ENCODE peak calls at places on chromosomes 3 and 15, in six cellular contexts. R is ovary, D is tibial artery, U is DND-41, P is mammary epithelial cell, E is kidney epithelial cell. H is an unnamed sample. For H3K27me3, the result is how much of the 10 kb centered on the place peaks cover.

GRCh38 chr15:38463893-38464292 is 10.0 kb downstream of the FAM98B start:
- DNase-seq in D (no peak), E (no peak), U (no peak), P (no peak), R (no peak), H (no peak)

GRCh38 chr3:118977118-118977517 is 57.5 kb downstream of the IGSF11 start:
- DNase-seq in R (no peak), P (no peak), D (no peak), U (no peak), E (no peak), H (no peak)

GRCh38 chr3:81426826-81427565 is 334.4 kb downstream of the GBE1 start:
- DNase-seq in E (no peak), U (no peak), P (no peak), R (no peak), D (no peak), H (no peak)

GRCh38 chr15:90201150-90201943 is at the start of gene SEMA4B:
- DNase-seq in P (peak), E (no peak), R (peak), D (peak), U (peak), H (peak)

GRCh38 chr3:136249091-136249490 is 1.0 kb upstream of the PCCB start:
- DNase-seq in E (no peak), U (no peak), R (no peak), D (no peak), P (no peak), H (no peak)

GRCh38 chr15:95365615-95366107 is 964.8 kb upstream of the NR2F2 start:
- DNase-seq in D (no peak), P (no peak), E (no peak), R (peak), U (no peak), H (no peak)

GRCh38 chr15:57079446-57079845 is 161.0 kb downstream of the TCF12 start:
- DNase-seq in D (no peak), R (no peak), P (no peak), E (no peak), U (peak), H (no peak)

GRCh38 chr15:45347033-45347432 is 31.3 kb downstream of the GATM start:
- DNase-seq in R (no peak), E (no peak), D (no peak), U (no peak), P (peak), H (no peak)

DNA sequence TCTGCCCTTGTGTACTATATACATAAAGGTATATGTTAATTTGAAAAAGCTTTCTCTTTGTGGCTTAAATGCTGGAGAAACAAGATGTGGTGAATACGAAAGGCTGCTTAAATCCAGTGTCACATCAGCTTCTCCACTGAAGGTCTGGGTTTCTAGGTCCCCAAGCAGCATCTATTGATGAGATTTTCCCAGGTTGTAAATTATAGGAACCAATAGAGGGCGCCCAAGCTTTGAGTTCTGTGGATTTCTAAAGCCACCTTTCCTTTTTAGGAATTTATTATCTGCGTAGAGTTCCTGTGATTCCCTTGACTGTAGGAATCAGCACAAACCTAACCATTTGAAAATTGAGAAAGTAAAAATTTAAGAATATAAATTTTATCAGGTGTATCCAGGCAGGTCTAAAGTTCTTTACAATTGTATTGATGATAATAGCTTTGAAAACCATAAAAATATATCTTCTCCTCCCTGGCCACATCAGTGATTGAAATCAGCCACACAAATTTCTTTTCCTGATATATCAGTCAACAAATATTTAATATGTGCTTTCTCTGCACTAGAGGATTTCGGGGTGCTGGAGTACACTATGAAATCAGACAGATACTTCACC is 88.3 kb upstream of the ADAMTSL3 start:
- DNase-seq in D (no peak), E (no peak), P (peak), U (no peak), R (no peak), H (no peak)
- TF ChIP-seq CTCF in D (peak), E (peak), P (peak), U (peak), R (peak), H (no peak)

GRCh38 chr15:68580026-68580882 is 1.5 kb downstream of the CORO2B start:
- DNase-seq in P (no peak), R (no peak), E (no peak), U (no peak), D (no peak), H (no peak)
- H3K4me3 ChIP-seq in P (no peak), R (peak), E (peak), U (no peak), D (no peak), H (no peak)

GRCh38 chr3:192409838-192410683 is 317.3 kb downstream of the FGF12 start:
- DNase-seq in R (no peak), P (no peak), E (no peak), U (no peak), D (no peak), H (peak)
- H3K27me3 ChIP-seq in R (under half), P (under half), E (under half), U (under half), D (under half), H (under half)

DNA sequence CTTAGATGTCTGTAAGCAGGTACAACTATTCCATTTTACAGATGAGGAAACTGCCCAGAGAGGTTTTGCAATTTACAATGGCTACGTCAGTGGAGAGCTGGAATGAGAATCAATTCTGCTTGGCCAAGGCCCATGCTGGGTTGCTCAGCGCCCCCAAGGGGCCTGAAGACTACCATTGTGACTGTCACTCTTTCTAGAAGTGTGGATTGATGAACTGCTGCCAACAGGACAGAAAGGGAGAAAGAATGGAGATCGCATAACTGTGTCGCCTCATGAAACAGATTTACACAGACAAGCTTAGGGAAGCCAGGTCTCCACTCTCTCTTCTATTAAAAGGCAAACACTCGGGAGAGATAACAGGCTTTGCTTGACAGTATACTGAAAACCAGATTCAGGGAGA is 160.0 kb downstream of the STT3B start:
- DNase-seq in E (no peak), D (no peak), R (no peak), P (no peak), U (no peak), H (no peak)
- TF ChIP-seq CTCF in E (no peak), D (no peak), R (no peak), P (no peak), U (peak), H (no peak)

GRCh38 chr3:48233542-48233941 is 7.4 kb upstream of the ZNF589 start:
- DNase-seq in D (no peak), R (no peak), U (no peak), E (no peak), P (no peak), H (no peak)

GRCh38 chr3:48232232-48232631 is 8.7 kb upstream of the ZNF589 start:
- DNase-seq in E (no peak), P (no peak), D (no peak), R (no peak), U (no peak), H (no peak)

GRCh38 chr3:48236531-48236930 is 4.4 kb upstream of the ZNF589 start:
- DNase-seq in D (peak), P (no peak), R (no peak), E (no peak), U (no peak), H (no peak)

GRCh38 chr3:48226959-48227358 is 3.7 kb downstream of the CAMP start:
- DNase-seq in P (no peak), D (no peak), E (no peak), R (no peak), U (no peak), H (no peak)

GRCh38 chr3:48232734-48233133 is 8.2 kb upstream of the ZNF589 start:
- DNase-seq in U (peak), P (peak), E (peak), R (peak), D (peak), H (peak)
- H3K4me3 ChIP-seq in U (no peak), P (no peak), E (no peak), R (no peak), D (no peak), H (no peak)

DNA sequence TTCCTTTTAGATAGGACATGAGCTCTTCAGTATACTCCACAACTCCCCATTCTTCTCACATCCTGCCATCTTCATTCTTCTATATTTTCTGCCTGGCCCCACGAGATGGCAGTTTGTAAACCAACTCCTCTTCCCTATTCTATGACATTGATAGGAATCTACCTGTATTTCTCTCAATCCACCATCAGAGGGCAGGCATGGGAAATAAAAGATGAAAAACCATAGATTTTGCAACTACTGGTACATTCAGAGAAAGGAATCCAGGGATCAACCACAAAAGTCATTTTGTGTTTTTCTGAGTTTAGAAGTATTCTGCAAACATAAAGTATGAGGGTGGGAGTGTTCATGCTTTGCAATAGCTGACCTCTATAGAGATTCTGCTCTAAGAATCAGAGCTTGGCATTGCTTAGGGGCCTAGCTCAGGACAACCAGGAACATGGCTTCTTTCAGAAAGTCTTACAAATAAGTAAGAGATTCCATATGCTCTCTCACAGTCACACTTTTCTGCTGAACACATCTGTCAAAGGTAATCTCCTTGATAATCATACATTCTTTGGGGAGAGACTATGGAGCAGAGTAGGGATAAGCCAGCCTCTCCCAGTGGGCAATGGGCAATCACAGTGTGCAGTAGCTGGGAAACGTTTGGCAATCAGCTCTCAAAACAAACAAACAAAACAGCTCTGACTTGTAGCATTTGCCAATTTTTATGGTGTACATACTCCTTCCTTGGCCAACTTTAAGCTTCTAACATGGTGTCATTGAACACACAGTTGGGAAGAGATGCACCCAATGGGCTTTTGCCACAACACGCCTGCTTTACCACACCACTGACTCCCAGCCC is 43.1 kb upstream of the SLC25A36 start:
- DNase-seq in R (no peak), D (no peak), P (peak), U (peak), E (peak), H (no peak)
- H3K27me3 ChIP-seq in R (under half), D (under half), P (under half), U (under half), E (under half), H (under half)

DNA sequence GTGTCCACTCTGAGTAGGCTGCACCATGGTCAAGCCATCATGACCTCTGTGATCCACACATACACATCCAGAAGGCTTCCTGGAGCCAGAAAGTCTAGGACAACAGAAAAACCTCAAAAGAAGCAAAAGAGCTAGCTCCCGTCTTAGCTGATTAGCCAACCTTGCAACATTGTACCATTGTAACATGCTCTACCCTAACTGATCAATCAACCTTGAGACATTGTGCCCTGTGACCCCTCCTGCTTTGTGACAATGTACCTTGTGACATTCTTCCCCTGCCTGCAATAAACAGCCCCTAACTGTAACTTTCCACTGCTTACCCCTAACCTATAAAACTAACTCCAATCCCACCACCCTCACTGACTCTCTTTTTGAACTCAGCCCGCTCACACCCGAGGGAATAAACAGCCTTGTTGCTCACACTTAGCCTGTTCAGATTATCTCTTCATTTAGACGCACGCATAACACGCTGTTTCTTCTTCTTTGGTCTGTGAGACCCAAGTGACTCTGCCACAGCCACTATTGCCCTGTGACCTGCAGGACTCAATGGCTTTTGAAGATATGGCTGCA is 1104.6 kb downstream of the OTOL1 start:
- DNase-seq in D (no peak), P (no peak), U (peak), R (no peak), E (no peak), H (no peak)
- TF ChIP-seq CTCF in D (no peak), P (no peak), U (no peak), R (no peak), E (no peak), H (no peak)

GRCh38 chr3:111859061-111859973 is at the start of gene PHLDB2:
- DNase-seq in E (no peak), D (peak), U (peak), R (peak), P (peak), H (peak)
- H3K4me3 ChIP-seq in E (peak), D (peak), U (peak), R (peak), P (peak), H (peak)

GRCh38 chr15:66023322-66023972 is 154.2 kb downstream of the RAB11A start:
- DNase-seq in P (no peak), R (no peak), D (no peak), U (no peak), E (no peak), H (no peak)
- H3K27me3 ChIP-seq in P (under half), R (under half), D (half or more), U (under half), E (under half), H (under half)

GRCh38 chr3:167743799-167744198 is 8.3 kb downstream of the SERPINI1 start:
- DNase-seq in D (no peak), U (no peak), E (no peak), R (no peak), P (no peak), H (no peak)

GRCh38 chr3:167738037-167738436 is 2.5 kb downstream of the SERPINI1 start:
- DNase-seq in P (no peak), E (no peak), U (no peak), D (no peak), R (no peak), H (no peak)

GRCh38 chr3:167742338-167742737 is 6.8 kb downstream of the SERPINI1 start:
- DNase-seq in R (no peak), D (no peak), P (no peak), U (no peak), E (no peak), H (no peak)

GRCh38 chr3:167739190-167739589 is 3.7 kb downstream of the SERPINI1 start:
- DNase-seq in E (no peak), P (no peak), D (no peak), U (no peak), R (no peak), H (no peak)

GRCh38 chr3:167740961-167741587 is 5.6 kb downstream of the SERPINI1 start:
- DNase-seq in U (peak), D (no peak), P (peak), E (no peak), R (no peak), H (no peak)
- TF ChIP-seq CTCF in U (peak), D (no peak), P (peak), E (peak), R (no peak), H (no peak)